ENCODE peak calls at places on chromosomes 2 and 18, in eight cellular contexts. L is progenitor cell of endocrine pancreas, W is GM06990, C is endothelial cell of umbilical vein, T is brain microvascular endothelial cell, H is body of pancreas, D is suprapubic skin, K is cardiac muscle cell. Y is an unnamed sample.

GRCh38 chr2:8086342-8086741 is 595.5 kb upstream of the ID2 start:
- DNase-seq in L (no peak), W (no peak), C (no peak), T (no peak), H (no peak), D (no peak), K (no peak), Y (no peak)

GRCh38 chr2:233544079-233544690 is 22.4 kb downstream of the USP40 start:
- DNase-seq in L (no peak), W (no peak), C (peak), T (no peak), H (no peak), D (no peak), K (no peak), Y (no peak)

GRCh38 chr2:1675633-1676032 is 68.7 kb downstream of the PXDN start:
- DNase-seq in L (no peak), W (no peak), C (peak), T (peak), H (no peak), D (no peak), K (no peak), Y (no peak)

GRCh38 chr18:34540897-34541296 is 169.2 kb upstream of the DTNA start:
- DNase-seq in L (no peak), W (no peak), C (no peak), T (no peak), H (no peak), D (no peak), K (no peak), Y (no peak)

GRCh38 chr2:11744631-11745394 is 1.6 kb upstream of the LPIN1 start:
- DNase-seq in L (no peak), W (peak), C (peak), T (peak), H (no peak), D (no peak), K (peak), Y (no peak)

GRCh38 chr18:21599585-21600525 is 649 bp downstream of the ESCO1 start:
- DNase-seq in L (peak), W (peak), C (peak), T (no peak), H (peak), D (peak), K (peak), Y (peak)

GRCh38 chr2:37645363-37645762 is 26.1 kb downstream of the CDC42EP3 start:
- DNase-seq in L (no peak), W (no peak), C (peak), T (no peak), H (no peak), D (no peak), K (no peak), Y (no peak)

GRCh38 chr18:77073336-77074093 is 59.1 kb downstream of the MBP start:
- DNase-seq in L (no peak), W (no peak), C (no peak), T (no peak), H (no peak), D (no peak), K (no peak), Y (no peak)

GRCh38 chr2:26922638-26923466 is 47.6 kb upstream of the MAPRE3 start:
- DNase-seq in L (peak), W (no peak), C (peak), T (peak), H (peak), D (no peak), K (peak), Y (no peak)

GRCh38 chr18:58100154-58100553 is 56.1 kb downstream of the NEDD4L start:
- DNase-seq in L (no peak), W (no peak), C (no peak), T (no peak), H (no peak), D (no peak), K (no peak), Y (no peak)

GRCh38 chr2:165410231-165410630 is 59.3 kb upstream of the CSRNP3 start:
- DNase-seq in L (no peak), W (no peak), C (no peak), T (no peak), H (no peak), D (no peak), K (no peak), Y (no peak)

GRCh38 chr2:223513771-223514455 is 88.2 kb downstream of the SCG2 start:
- DNase-seq in L (no peak), W (no peak), C (no peak), T (no peak), H (no peak), D (no peak), K (no peak), Y (no peak)

GRCh38 chr2:20618886-20619521 is 31.9 kb downstream of the HS1BP3 start:
- DNase-seq in L (no peak), W (no peak), C (no peak), T (no peak), H (peak), D (peak), K (no peak), Y (no peak)

GRCh38 chr2:63092847-63093246 is 42.2 kb downstream of the OTX1 start:
- DNase-seq in L (no peak), W (no peak), C (no peak), T (no peak), H (no peak), D (no peak), K (no peak), Y (no peak)

GRCh38 chr18:9716780-9717563 is 8.9 kb downstream of the RAB31 start:
- DNase-seq in L (no peak), W (no peak), C (no peak), T (no peak), H (no peak), D (no peak), K (no peak), Y (no peak)

GRCh38 chr2:21043744-21044532 is at the start of gene APOB:
- DNase-seq in L (peak), W (no peak), C (no peak), T (no peak), H (peak), D (no peak), K (peak), Y (no peak)

GRCh38 chr2:37143986-37144385 is 12.8 kb downstream of the EIF2AK2 start:
- DNase-seq in L (no peak), W (no peak), C (no peak), T (no peak), H (no peak), D (no peak), K (no peak), Y (no peak)

GRCh38 chr2:233209117-233209977 is 42.1 kb upstream of the ATG16L1 start:
- DNase-seq in L (no peak), W (no peak), C (peak), T (no peak), H (no peak), D (no peak), K (peak), Y (no peak)

GRCh38 chr2:25879133-25879730 is 945 bp upstream of the ASXL2 start:
- DNase-seq in L (no peak), W (no peak), C (peak), T (peak), H (no peak), D (no peak), K (no peak), Y (no peak)

GRCh38 chr2:189674374-189675112 is at the start of gene ANKAR:
- DNase-seq in L (peak), W (peak), C (peak), T (peak), H (peak), D (peak), K (peak), Y (peak)

GRCh38 chr2:217827430-217828201 is 175.2 kb downstream of the TNS1 start:
- DNase-seq in L (no peak), W (no peak), C (peak), T (no peak), H (peak), D (no peak), K (no peak), Y (no peak)

GRCh38 chr2:42927334-42928160 is 135.2 kb upstream of the HAAO start:
- DNase-seq in L (no peak), W (no peak), C (peak), T (no peak), H (peak), D (no peak), K (no peak), Y (no peak)

GRCh38 chr2:127586746-127587295 is 51.3 kb downstream of the MYO7B start:
- DNase-seq in L (no peak), W (no peak), C (no peak), T (no peak), H (no peak), D (no peak), K (no peak), Y (no peak)

GRCh38 chr2:239164281-239164871 is 236.4 kb downstream of the HDAC4 start:
- DNase-seq in L (no peak), W (no peak), C (no peak), T (no peak), H (peak), D (peak), K (no peak), Y (no peak)

GRCh38 chr2:100884145-100884621 is 64.2 kb downstream of the NPAS2 start:
- DNase-seq in L (no peak), W (no peak), C (peak), T (peak), H (no peak), D (no peak), K (no peak), Y (no peak)

GRCh38 chr2:176967911-176968451 is 244.6 kb upstream of the HNRNPA3 start:
- DNase-seq in L (no peak), W (no peak), C (no peak), T (no peak), H (no peak), D (no peak), K (no peak), Y (no peak)

GRCh38 chr2:129061079-129061785 is 742.6 kb upstream of the HS6ST1 start:
- DNase-seq in L (no peak), W (peak), C (no peak), T (peak), H (no peak), D (no peak), K (no peak), Y (no peak)

GRCh38 chr2:98252394-98252793 is 93.9 kb upstream of the CNGA3 start:
- DNase-seq in L (no peak), W (no peak), C (no peak), T (no peak), H (no peak), D (no peak), K (no peak), Y (no peak)

GRCh38 chr18:3875961-3876360 is 426.0 kb downstream of the TGIF1 start:
- DNase-seq in L (no peak), W (no peak), C (no peak), T (no peak), H (no peak), D (no peak), K (no peak), Y (no peak)

GRCh38 chr18:71450258-71450657 is 1093.9 kb downstream of the CBLN2 start:
- DNase-seq in L (no peak), W (no peak), C (no peak), T (no peak), H (no peak), D (no peak), K (no peak), Y (no peak)

GRCh38 chr18:45962461-45962860 is 4.7 kb downstream of the EPG5 start:
- DNase-seq in L (no peak), W (no peak), C (no peak), T (peak), H (peak), D (no peak), K (peak), Y (no peak)

GRCh38 chr18:75554112-75554511 is 126.6 kb upstream of the SMIM21 start:
- DNase-seq in L (no peak), W (no peak), C (no peak), T (no peak), H (no peak), D (no peak), K (no peak), Y (no peak)
- TF ChIP-seq CTCF in L (no peak), W (no peak), C (no peak), T (no peak), H (no peak), D (no peak), K (no peak), Y (no peak)

DNA sequence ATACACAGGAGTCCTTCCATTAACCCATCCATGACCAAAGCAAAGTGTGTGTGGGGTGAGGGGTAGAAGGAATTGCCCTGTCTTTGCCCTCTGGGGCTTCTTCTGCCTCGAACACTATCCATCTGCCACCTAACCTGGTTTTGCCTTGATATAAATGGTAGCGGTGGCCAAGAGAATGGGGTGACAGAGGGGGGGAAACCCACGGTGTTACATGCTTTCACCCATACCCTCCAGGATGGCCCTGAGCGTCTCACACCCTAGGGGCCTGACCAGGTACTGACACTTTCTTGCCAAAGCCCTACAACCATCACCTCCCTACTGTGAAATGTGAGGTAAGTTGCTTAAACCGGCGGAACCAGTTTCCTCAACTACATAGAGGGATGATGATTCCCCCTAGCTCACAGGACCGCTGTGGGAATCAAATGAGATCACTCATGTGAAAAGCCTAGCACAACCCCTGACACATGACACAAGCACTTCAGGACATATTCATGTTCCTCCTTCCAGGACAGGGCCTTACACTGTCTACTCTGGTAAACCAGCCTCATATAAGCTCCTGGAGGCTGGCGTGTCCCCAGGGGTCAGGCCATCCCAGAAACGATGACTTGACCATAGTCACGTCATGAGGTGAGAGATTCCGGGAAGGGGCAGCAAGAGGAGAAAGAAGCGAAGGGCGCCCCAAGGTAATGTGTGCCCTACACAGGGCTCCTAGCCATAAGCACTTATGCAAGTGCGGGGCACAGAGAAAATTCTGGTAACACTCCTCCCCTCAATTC is 49.7 kb downstream of the C2orf42 start:
- DNase-seq in L (peak), W (peak), C (peak), T (peak), H (peak), D (peak), K (no peak), Y (peak)
- TF ChIP-seq CTCF in L (peak), W (peak), C (peak), T (peak), H (peak), D (peak), K (peak), Y (peak)

GRCh38 chr18:11751305-11752115 is 62.4 kb downstream of the GNAL start:
- DNase-seq in L (no peak), W (no peak), C (no peak), T (no peak), H (no peak), D (no peak), K (no peak), Y (peak)
- TF ChIP-seq CTCF in L (no peak), W (no peak), C (no peak), T (no peak), H (no peak), D (no peak), K (no peak), Y (no peak)

DNA sequence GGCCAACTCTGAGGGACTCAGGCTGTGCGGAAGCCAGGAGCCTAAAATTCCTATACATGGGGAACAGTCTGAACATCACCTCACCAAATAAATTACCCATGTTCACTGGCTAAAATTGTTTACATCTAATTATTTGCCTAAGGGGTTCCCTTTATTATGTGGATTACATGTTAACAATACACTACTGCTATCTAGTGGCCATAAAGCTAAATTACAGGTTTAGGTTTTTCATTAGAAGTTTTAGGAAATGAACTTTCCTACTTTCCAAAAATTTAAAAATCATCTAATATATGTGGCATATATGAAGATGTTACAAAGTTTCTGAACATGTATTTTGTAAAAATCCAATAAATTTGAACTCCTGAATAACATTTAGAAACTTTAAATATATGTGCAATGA is 40.3 kb downstream of the PLA2R1 start:
- DNase-seq in L (no peak), W (no peak), C (peak), T (no peak), H (no peak), D (no peak), K (no peak), Y (no peak)
- TF ChIP-seq CTCF in L (peak), W (peak), C (peak), T (no peak), H (peak), D (no peak), K (peak), Y (no peak)

GRCh38 chr2:62016957-62017356 is 111.5 kb downstream of the COMMD1 start:
- DNase-seq in L (no peak), W (no peak), C (no peak), T (no peak), H (no peak), D (no peak), K (no peak), Y (no peak)

GRCh38 chr2:62010632-62011276 is 105.3 kb downstream of the COMMD1 start:
- DNase-seq in L (no peak), W (no peak), C (no peak), T (no peak), H (no peak), D (no peak), K (no peak), Y (no peak)

GRCh38 chr2:62014102-62014501 is 108.6 kb downstream of the COMMD1 start:
- DNase-seq in L (no peak), W (no peak), C (peak), T (peak), H (peak), D (no peak), K (peak), Y (no peak)
- TF ChIP-seq CTCF in L (no peak), W (no peak), C (peak), T (peak), H (peak), D (no peak), K (peak), Y (no peak)

DNA sequence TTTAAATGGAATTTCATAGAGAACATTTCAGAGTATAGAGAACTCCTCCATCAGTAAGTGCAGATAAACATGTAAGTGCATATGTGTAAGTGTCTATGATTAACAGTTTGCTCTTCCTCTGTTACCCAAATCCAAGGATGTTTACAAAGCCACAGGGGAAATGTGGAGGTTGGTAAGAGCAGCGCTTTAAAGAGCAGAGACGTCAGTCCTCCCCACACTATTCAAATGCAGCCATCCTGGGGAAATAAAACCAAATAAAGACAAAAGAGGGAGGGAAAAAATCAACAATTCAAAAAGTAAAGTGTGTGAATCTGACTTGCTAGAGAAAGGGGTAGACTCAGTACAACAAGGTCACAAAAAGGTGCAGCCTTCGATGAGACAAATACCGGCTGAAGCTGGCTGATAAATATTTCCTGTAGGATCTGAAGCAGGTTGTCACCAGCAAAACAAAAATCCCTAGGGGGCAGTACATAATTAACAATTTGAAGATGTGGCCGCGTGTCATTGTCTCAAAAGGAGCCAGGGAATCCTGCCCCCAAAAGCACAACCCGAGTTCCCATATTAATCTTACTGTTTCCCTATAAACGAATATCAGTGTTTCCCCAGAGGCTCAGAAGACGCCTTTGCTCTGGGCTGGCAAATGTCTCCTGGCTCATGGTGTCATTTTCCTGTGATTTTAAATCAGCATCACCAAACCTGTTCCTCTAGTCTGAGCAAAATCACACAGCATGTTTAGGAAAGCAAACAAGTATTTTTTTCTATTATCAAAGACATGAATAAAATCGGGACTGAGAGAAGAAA is 216.5 kb downstream of the CDCA7 start:
- DNase-seq in L (no peak), W (no peak), C (peak), T (peak), H (peak), D (no peak), K (peak), Y (no peak)
- TF ChIP-seq CTCF in L (peak), W (peak), C (peak), T (peak), H (peak), D (peak), K (peak), Y (peak)

GRCh38 chr18:32899819-32900218 is 127.0 kb upstream of the KLHL14 start:
- DNase-seq in L (no peak), W (no peak), C (peak), T (no peak), H (no peak), D (no peak), K (no peak), Y (no peak)
- TF ChIP-seq CTCF in L (no peak), W (no peak), C (no peak), T (peak), H (no peak), D (no peak), K (no peak), Y (no peak)

Y was measured in mesothelial cell of epicardium.